ENCODE peak calls at places on chromosome 5, in ten cellular contexts. L is activated T-cell treated with anti-CD3 and anti-CD28 coated beads for 1 hour; F is stimulated activated CD8-positive, alpha-beta memory T cell treated with anti-CD3 and anti-CD28 coated beads, Interleukin-2, amount 100 ng/mL, for 48 hours; K is stimulated activated naive CD4-positive, alpha-beta T cell; R is natural killer cell; O is CD8-positive, alpha-beta T cell; M is KBM-7; S is NCI-H446 treated with DMSO at 0.1 percent for 48 hours; U is NCI-H1417; Y is fibroblast of lung. V is an unnamed sample.

GRCh38 chr5:154756203-154756870 is 1.2 kb downstream of the LARP1 start:
- DNase-seq in U (peak), R (peak), O (peak), L (peak), K (peak), M (no peak), Y (no peak), F (peak), S (no peak), V (no peak)

GRCh38 chr5:14706615-14707021 is 42.1 kb downstream of the OTULIN start:
- DNase-seq in S (no peak), O (peak), L (peak), K (peak), Y (peak), M (peak), F (no peak), U (no peak), R (no peak), V (no peak)

GRCh38 chr5:60161340-60161934 is 267.9 kb upstream of the PDE4D start:
- DNase-seq in F (no peak), K (no peak), R (no peak), M (peak), Y (peak), S (peak), L (no peak), U (no peak), O (no peak), V (no peak)

GRCh38 chr5:88745093-88745696 is 137.8 kb downstream of the MEF2C start:
- DNase-seq in O (no peak), S (no peak), F (no peak), Y (peak), K (no peak), M (no peak), R (no peak), L (no peak), U (no peak), V (no peak)

GRCh38 chr5:139494832-139495231 is 12.3 kb upstream of the STING1 start:
- DNase-seq in O (no peak), Y (no peak), S (no peak), L (no peak), F (no peak), M (no peak), K (no peak), R (no peak), U (no peak), V (no peak)

GRCh38 chr5:109721741-109722140 is 32.0 kb downstream of the MAN2A1 start:
- DNase-seq in S (no peak), Y (no peak), R (no peak), O (no peak), L (no peak), M (no peak), U (peak), F (no peak), K (no peak), V (no peak)

GRCh38 chr5:155746340-155747038 is 580.5 kb upstream of the SGCD start:
- DNase-seq in F (no peak), L (no peak), Y (no peak), K (no peak), S (no peak), O (no peak), U (no peak), M (no peak), R (no peak), V (no peak)

GRCh38 chr5:146130440-146131045 is 25.2 kb upstream of the PLAC8L1 start:
- DNase-seq in O (no peak), K (no peak), S (no peak), L (no peak), F (no peak), Y (peak), R (no peak), M (peak), U (no peak), V (no peak)

GRCh38 chr5:16179936-16180788 is 571 bp upstream of the MARCHF11 start:
- DNase-seq in U (peak), M (no peak), L (no peak), R (no peak), S (no peak), K (no peak), F (no peak), O (no peak), Y (no peak), V (no peak)

GRCh38 chr5:72114629-72115028 is 7.4 kb downstream of the MAP1B start:
- DNase-seq in K (no peak), L (no peak), R (no peak), S (no peak), F (no peak), O (no peak), M (no peak), U (no peak), Y (no peak), V (no peak)

GRCh38 chr5:14231888-14232287 is 88.7 kb downstream of the TRIO start:
- DNase-seq in U (no peak), R (no peak), S (no peak), Y (no peak), L (no peak), K (no peak), O (no peak), F (no peak), M (no peak), V (no peak)

GRCh38 chr5:141757402-141757801 is 75.4 kb upstream of the ARAP3 start:
- DNase-seq in L (no peak), R (no peak), F (no peak), O (no peak), U (no peak), S (no peak), K (no peak), M (no peak), Y (peak), V (no peak)

GRCh38 chr5:964821-965220 is 43.8 kb upstream of the NKD2 start:
- DNase-seq in L (no peak), Y (no peak), K (no peak), R (no peak), S (no peak), U (no peak), M (no peak), O (no peak), F (no peak), V (no peak)

GRCh38 chr5:149392718-149393117 is 13.6 kb upstream of the IL17B start:
- DNase-seq in Y (peak), R (no peak), S (no peak), O (no peak), K (no peak), L (no peak), U (no peak), F (no peak), M (no peak), V (no peak)

GRCh38 chr5:81842795-81843377 is 92.0 kb upstream of the SSBP2 start:
- DNase-seq in O (no peak), S (no peak), Y (no peak), K (no peak), U (peak), M (no peak), R (no peak), L (no peak), F (no peak), V (no peak)

GRCh38 chr5:103598997-103599556 is 36.5 kb upstream of the NUDT12 start:
- DNase-seq in S (no peak), F (no peak), O (no peak), M (no peak), L (no peak), Y (peak), R (no peak), U (no peak), K (no peak), V (no peak)

GRCh38 chr5:142841511-142842255 is 71.5 kb downstream of the ARHGAP26 start:
- DNase-seq in K (no peak), L (no peak), S (peak), R (no peak), O (no peak), M (no peak), U (peak), F (no peak), Y (peak), V (no peak)

GRCh38 chr5:173729079-173729765 is 112.8 kb upstream of the BOD1 start:
- DNase-seq in M (no peak), S (no peak), F (no peak), O (no peak), U (no peak), L (no peak), K (no peak), Y (no peak), R (no peak), V (no peak)

GRCh38 chr5:58787982-58788381 is 205.1 kb downstream of the RAB3C start:
- DNase-seq in F (no peak), R (no peak), Y (no peak), L (no peak), O (no peak), M (no peak), K (no peak), S (peak), U (peak), V (no peak)

GRCh38 chr5:57298985-57299491 is 125.2 kb downstream of the GPBP1 start:
- DNase-seq in Y (peak), F (peak), R (peak), M (peak), O (no peak), K (peak), S (peak), U (peak), L (peak), V (no peak)

GRCh38 chr5:107673106-107673367 is 2.3 kb upstream of the EFNA5 start:
- DNase-seq in U (no peak), M (peak), R (no peak), F (no peak), O (no peak), L (no peak), K (peak), S (no peak), Y (no peak), V (no peak)

GRCh38 chr5:96517294-96517693 is 84.2 kb upstream of the PCSK1 start:
- DNase-seq in M (no peak), U (peak), Y (peak), O (no peak), R (no peak), K (no peak), F (no peak), S (peak), L (no peak), V (no peak)

GRCh38 chr5:60223342-60223741 is 329.8 kb upstream of the PDE4D start:
- DNase-seq in R (no peak), K (no peak), O (no peak), U (no peak), M (no peak), Y (no peak), F (no peak), S (no peak), L (no peak), V (no peak)

GRCh38 chr5:2680979-2681378 is 70.5 kb downstream of the IRX2 start:
- DNase-seq in K (no peak), F (no peak), R (no peak), L (no peak), U (no peak), M (no peak), O (no peak), Y (no peak), S (no peak), V (no peak)

GRCh38 chr5:176466245-176466871 is 18.2 kb downstream of the FAF2 start:
- DNase-seq in K (no peak), Y (peak), U (no peak), O (no peak), R (no peak), M (peak), L (no peak), S (no peak), F (no peak), V (no peak)

GRCh38 chr5:74934949-74935751 is 69.0 kb upstream of the FAM169A start:
- DNase-seq in U (no peak), S (peak), R (no peak), M (peak), O (no peak), K (peak), Y (peak), F (no peak), L (no peak), V (no peak)

GRCh38 chr5:135398160-135398854 is 724 bp downstream of the MACROH2A1 start:
- DNase-seq in S (no peak), L (no peak), Y (peak), M (peak), K (peak), F (peak), O (peak), R (peak), U (peak), V (no peak)

GRCh38 chr5:61758711-61759110 is 426.7 kb downstream of the ZSWIM6 start:
- DNase-seq in K (no peak), O (no peak), U (no peak), L (no peak), M (no peak), F (no peak), Y (no peak), S (no peak), R (no peak), V (no peak)

GRCh38 chr5:1522601-1523479 is 920 bp downstream of the LPCAT1 start:
- DNase-seq in U (peak), S (no peak), Y (no peak), F (no peak), L (no peak), R (peak), M (peak), O (no peak), K (peak), V (no peak)

GRCh38 chr5:147686421-147686820 is 96.1 kb downstream of the JAKMIP2 start:
- DNase-seq in K (no peak), R (no peak), M (no peak), U (no peak), Y (peak), L (no peak), O (no peak), F (no peak), S (no peak), V (no peak)

GRCh38 chr5:135208555-135209494 is 174.8 kb upstream of the PITX1 start:
- DNase-seq in F (no peak), O (no peak), R (no peak), S (peak), Y (peak), L (no peak), M (no peak), K (no peak), U (no peak), V (no peak)

GRCh38 chr5:137254153-137254552 is 245.0 kb downstream of the SPOCK1 start:
- DNase-seq in U (no peak), S (no peak), F (no peak), K (no peak), R (no peak), L (no peak), O (no peak), Y (no peak), M (no peak), V (no peak)

V was measured in cerebellar nuclear complex.